ENCODE peak calls at places on chromosomes 13 and 19, in nine cellular contexts. O is hypothalamus; D is left ventricle myocardium inferior; I is GM04503; M is activated CD4-positive, CD25-positive, alpha-beta regulatory T cell treated with anti-CD3 and anti-CD28 coated beads, Interleukin-2, amount 50 U/mL, for 72 hours; C is astrocyte of the spinal cord; T is GM13976; K is stimulated activated CD4-positive, alpha-beta T cell treated with anti-CD3 and anti-CD28 coated beads, TNF-alpha, amount 100 ng/mL, for 24 hours; Y is dorsolateral prefrontal cortex. Q is an unnamed sample.

GRCh38 chr13:97109841-97110492 is 112.2 kb upstream of the MBNL2 start:
- DNase-seq in O (peak; percentile 85), D (peak; percentile 91), I (peak; percentile 49), M (peak; percentile 84), C (peak; percentile 83), T (peak; percentile 86), K (peak; percentile 56), Y (peak; percentile 88), Q (peak; percentile 67)

GRCh38 chr13:91745962-91746361 is 347.5 kb downstream of the GPC5 start:
- DNase-seq in O (no peak), D (no peak), I (no peak), M (no peak), C (no peak), T (no peak), K (no peak), Y (no peak), Q (no peak)

GRCh38 chr19:40588926-40589569 is 12.1 kb upstream of the LTBP4 start:
- DNase-seq in O (no peak), D (no peak), I (no peak), M (no peak), C (no peak), T (no peak), K (no peak), Y (no peak), Q (no peak)

GRCh38 chr19:1270168-1270853 is 1.2 kb downstream of the CIRBP start:
- DNase-seq in O (no peak), D (no peak), I (no peak), M (no peak), C (no peak), T (no peak), K (no peak), Y (no peak), Q (no peak)

GRCh38 chr19:531009-531752 is 379 bp upstream of the CDC34 start:
- DNase-seq in O (peak; percentile 49), D (peak; percentile 84), I (no peak), M (peak; percentile 96), C (peak; percentile 65), T (peak; percentile 99), K (peak; percentile 64), Y (peak; percentile 61), Q (peak; percentile 100)

GRCh38 chr13:27794075-27794691 is 1.9 kb downstream of the GSX1 start:
- DNase-seq in O (no peak), D (no peak), I (no peak), M (no peak), C (no peak), T (no peak), K (no peak), Y (no peak), Q (no peak)

GRCh38 chr19:15198006-15198356 is 2.8 kb downstream of the NOTCH3 start:
- DNase-seq in O (no peak), D (no peak), I (no peak), M (no peak), C (no peak), T (no peak), K (no peak), Y (no peak), Q (no peak)

GRCh38 chr13:92694047-92694446 is 532.6 kb upstream of the GPC6 start:
- DNase-seq in O (no peak), D (no peak), I (no peak), M (no peak), C (no peak), T (no peak), K (no peak), Y (no peak), Q (no peak)

GRCh38 chr19:1007399-1007745 is 7.2 kb downstream of the GRIN3B start:
- DNase-seq in O (no peak), D (no peak), I (no peak), M (no peak), C (no peak), T (no peak), K (no peak), Y (no peak), Q (no peak)

GRCh38 chr13:49295231-49295630 is 47.5 kb downstream of the CDADC1 start:
- DNase-seq in O (no peak), D (no peak), I (no peak), M (no peak), C (no peak), T (no peak), K (no peak), Y (no peak), Q (no peak)

GRCh38 chr13:110713981-110714797 is 689 bp downstream of the ING1 start:
- DNase-seq in O (peak; percentile 41), D (peak; percentile 49), I (no peak), M (peak; percentile 59), C (peak; percentile 39), T (peak; percentile 56), K (peak; percentile 44), Y (peak; percentile 60), Q (no peak)

GRCh38 chr13:23671367-23671766 is 101.2 kb downstream of the TNFRSF19 start:
- DNase-seq in O (no peak), D (no peak), I (no peak), M (no peak), C (peak; percentile 28), T (no peak), K (no peak), Y (no peak), Q (no peak)

GRCh38 chr19:46841458-46842083 is 9.1 kb downstream of the AP2S1 start:
- DNase-seq in O (no peak), D (peak; percentile 77), I (no peak), M (no peak), C (peak; percentile 32), T (no peak), K (no peak), Y (peak; percentile 50), Q (no peak)

GRCh38 chr19:35085947-35086346 is 29.7 kb upstream of the FXYD3 start:
- DNase-seq in O (no peak), D (no peak), I (no peak), M (no peak), C (no peak), T (peak; percentile 71), K (no peak), Y (no peak), Q (peak; percentile 44)

GRCh38 chr19:35120898-35121297 is 5.3 kb downstream of the FXYD3 start:
- DNase-seq in O (no peak), D (no peak), I (no peak), M (no peak), C (no peak), T (no peak), K (no peak), Y (no peak), Q (no peak)

GRCh38 chr19:1268392-1269064 is 604 bp upstream of the CIRBP start:
- DNase-seq in O (no peak), D (no peak), I (no peak), M (no peak), C (no peak), T (no peak), K (no peak), Y (no peak), Q (no peak)

GRCh38 chr13:78035500-78035899 is 116.9 kb upstream of the EDNRB start:
- DNase-seq in O (no peak), D (no peak), I (no peak), M (no peak), C (no peak), T (no peak), K (no peak), Y (no peak), Q (no peak)

Q was measured in GM19239.